ENCODE peak calls at places on chromosomes 13 and 19, in eight cellular contexts. X is tibial nerve; Y is small intestine; S is tibial artery; M is ovary; O is right lobe of liver; J is esophagus squamous epithelium; P is naive thymus-derived CD4-positive, alpha-beta T cell. G is an unnamed sample.

GRCh38 chr13:25922373-25922772 is 129.4 kb downstream of the SHISA2 start:
- DNase-seq in X (no peak), Y (no peak), S (no peak), M (no peak), O (no peak), J (no peak), P (no peak), G (no peak)

GRCh38 chr13:48018637-48019036 is 17.6 kb upstream of the SUCLA2 start:
- DNase-seq in X (no peak), Y (no peak), S (no peak), M (no peak), O (no peak), J (no peak), P (no peak), G (no peak)

GRCh38 chr19:4657262-4657661 is 12.9 kb downstream of the MYDGF start:
- DNase-seq in X (no peak), Y (no peak), S (no peak), M (no peak), O (no peak), J (no peak), P (no peak), G (no peak)

GRCh38 chr19:29662604-29663404 is 2.5 kb upstream of the PLEKHF1 start:
- DNase-seq in X (no peak), Y (peak; percentile 34), S (peak; percentile 93), M (peak; percentile 72), O (no peak), J (no peak), P (no peak), G (peak; percentile 55)

GRCh38 chr13:104683789-104684188 is 1617.6 kb upstream of the SLC10A2 start:
- DNase-seq in X (no peak), Y (no peak), S (no peak), M (no peak), O (no peak), J (no peak), P (no peak), G (no peak)

GRCh38 chr19:41553804-41554203 is 22.2 kb upstream of the CEACAM21 start:
- DNase-seq in X (no peak), Y (no peak), S (no peak), M (no peak), O (no peak), J (no peak), P (no peak), G (no peak)

GRCh38 chr19:35555301-35556005 is 8.0 kb downstream of the ATP4A start:
- DNase-seq in X (no peak), Y (no peak), S (no peak), M (no peak), O (no peak), J (no peak), P (no peak), G (no peak)

GRCh38 chr13:26061947-26062346 is 10.1 kb upstream of the SHISA2 start:
- DNase-seq in X (no peak), Y (peak; percentile 2), S (no peak), M (no peak), O (no peak), J (no peak), P (no peak), G (no peak)

GRCh38 chr13:27481766-27482165 is 31.4 kb upstream of the MTIF3 start:
- DNase-seq in X (no peak), Y (peak; percentile 48), S (no peak), M (peak; percentile 21), O (peak; percentile 61), J (no peak), P (no peak), G (no peak)

GRCh38 chr13:41603917-41604316 is 146.6 kb downstream of the RGCC start:
- DNase-seq in X (no peak), Y (peak; percentile 59), S (no peak), M (no peak), O (no peak), J (no peak), P (no peak), G (no peak)

GRCh38 chr13:43377149-43377548 is 353.8 kb downstream of the DNAJC15 start:
- DNase-seq in X (no peak), Y (no peak), S (peak; percentile 67), M (no peak), O (no peak), J (no peak), P (no peak), G (no peak)

GRCh38 chr19:42529248-42529764 is 1.0 kb upstream of the CEACAM1 start:
- DNase-seq in X (peak; percentile 35), Y (peak; percentile 87), S (no peak), M (no peak), O (peak; percentile 77), J (no peak), P (peak; percentile 45), G (no peak)

GRCh38 chr13:20049558-20050473 is 91.3 kb downstream of the ZMYM2 start:
- DNase-seq in X (no peak), Y (no peak), S (no peak), M (no peak), O (no peak), J (no peak), P (no peak), G (no peak)
- H3K4me3 ChIP-seq in X (no peak overlapping the region), Y (no peak overlapping the region), S (no peak overlapping the region), M (no peak overlapping the region), O (no peak overlapping the region), J (no peak overlapping the region), P (no peak overlapping the region), G (no peak overlapping the region)

DNA sequence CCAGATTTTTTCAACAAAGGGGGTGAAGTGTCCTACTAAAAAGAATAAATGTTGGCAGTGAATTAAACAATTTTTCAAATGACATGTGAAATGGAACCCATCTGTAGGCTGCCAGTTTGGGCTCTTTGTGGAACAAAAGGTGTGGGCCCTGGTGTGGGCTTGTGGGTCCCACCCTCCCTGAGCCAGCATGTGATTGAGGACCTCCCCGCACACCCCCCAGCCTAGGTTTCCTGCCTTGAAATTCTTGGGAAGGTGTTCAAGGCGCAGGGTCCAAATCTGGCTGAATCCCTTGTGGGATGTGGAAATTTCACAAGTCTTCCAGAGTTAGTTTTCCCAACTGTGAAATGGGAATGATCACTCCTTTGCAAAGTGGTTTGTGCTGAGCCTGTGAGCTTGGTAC is 4.1 kb downstream of the GGN start:
- DNase-seq in X (no peak), Y (no peak), S (no peak), M (no peak), O (no peak), J (no peak), P (no peak), G (no peak)
- H3K27ac ChIP-seq in X (no peak overlapping the region), Y (no peak overlapping the region), S (no peak overlapping the region), M (no peak overlapping the region), O (no peak overlapping the region), J (no peak overlapping the region), P (no peak overlapping the region), G (no peak overlapping the region)

GRCh38 chr19:16841391-16841926 is 12.3 kb downstream of the SIN3B start:
- DNase-seq in X (no peak), Y (no peak), S (no peak), M (no peak), O (no peak), J (no peak), P (no peak), G (no peak)
- H3K36me3 ChIP-seq in X (peaks cover 97% of the 10 kb centered on the region), Y (peaks cover 26% of the 10 kb centered on the region), S (peaks cover 88% of the 10 kb centered on the region), M (no peaks in the 10 kb centered on the region), O (peaks cover 49% of the 10 kb centered on the region), J (peaks cover 23% of the 10 kb centered on the region), P (peaks cover 6% of the 10 kb centered on the region), G (peaks cover 51% of the 10 kb centered on the region)

GRCh38 chr13:98751397-98752110 is 918 bp downstream of the SLC15A1 start:
- DNase-seq in X (no peak), Y (peak; percentile 82), S (no peak), M (no peak), O (no peak), J (no peak), P (no peak), G (no peak)

GRCh38 chr13:98749501-98749900 is 3.0 kb downstream of the SLC15A1 start:
- DNase-seq in X (no peak), Y (no peak), S (no peak), M (no peak), O (no peak), J (no peak), P (no peak), G (no peak)

GRCh38 chr13:98752942-98753290 is 444 bp upstream of the SLC15A1 start:
- DNase-seq in X (no peak), Y (no peak), S (no peak), M (no peak), O (no peak), J (no peak), P (no peak), G (no peak)

GRCh38 chr13:98755116-98755515 is 2.6 kb upstream of the SLC15A1 start:
- DNase-seq in X (no peak), Y (no peak), S (no peak), M (no peak), O (no peak), J (no peak), P (no peak), G (no peak)

DNA sequence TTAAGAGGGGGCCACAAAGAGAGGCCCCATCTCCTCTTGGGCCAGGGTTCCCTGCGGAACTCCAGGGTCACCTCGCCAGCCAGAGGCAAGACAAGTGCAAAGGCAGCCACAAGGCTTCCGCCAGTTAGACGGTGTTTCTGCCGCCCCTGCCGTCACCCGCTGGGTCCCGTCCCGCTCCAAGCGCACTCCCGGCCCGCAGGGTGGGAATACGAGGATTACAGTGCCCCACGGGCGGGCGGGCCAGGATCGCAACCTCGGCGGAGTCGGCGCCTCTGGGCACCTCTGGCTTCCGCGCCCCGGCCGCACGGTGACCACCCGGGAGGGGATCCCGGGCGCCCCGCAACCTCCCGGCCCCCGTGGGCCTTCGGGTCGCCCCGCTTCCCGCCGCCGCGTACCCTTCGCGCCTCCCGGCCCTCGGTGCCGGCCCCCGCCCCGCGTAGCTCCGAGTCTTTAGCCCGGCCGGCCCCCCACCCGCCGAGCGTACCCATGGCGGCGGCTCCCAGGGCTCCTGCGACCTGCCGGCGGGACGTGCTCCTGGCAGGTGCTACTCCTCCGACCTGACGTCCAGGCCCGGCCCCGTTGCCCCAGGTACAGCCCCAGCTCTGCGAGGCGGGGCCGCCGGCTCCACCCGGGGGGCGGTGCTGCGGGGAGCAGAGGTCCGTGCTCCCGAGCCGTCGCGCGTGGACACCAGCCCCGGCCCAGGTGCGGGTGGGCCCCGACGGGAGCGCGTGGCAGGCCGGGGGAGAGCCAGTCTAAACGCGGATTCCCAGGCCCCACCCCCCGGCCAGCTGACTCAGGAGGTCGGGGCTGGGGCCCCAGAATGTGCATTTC is at the start of gene SLC15A1:
- DNase-seq in X (no peak), Y (peak; percentile 72), S (no peak), M (no peak), O (peak; percentile 80), J (no peak), P (no peak), G (no peak)
- H3K4me3 ChIP-seq in X (no peak within 1 kb of the TSS), Y (peak within 1 kb of the TSS; percentile 95), S (peak within 1 kb of the TSS; percentile 41), M (peak within 1 kb of the TSS; percentile 16), O (peak within 1 kb of the TSS; percentile 74), J (peak within 1 kb of the TSS; percentile 28), P (no peak within 1 kb of the TSS), G (peak within 1 kb of the TSS; percentile 54)

GRCh38 chr19:583198-583967 is 6.3 kb upstream of the HCN2 start:
- DNase-seq in X (no peak), Y (no peak), S (no peak), M (no peak), O (no peak), J (no peak), P (no peak), G (no peak)
- H3K27ac ChIP-seq in X (no peak overlapping the region), Y (no peak overlapping the region), S (no peak overlapping the region), M (no peak overlapping the region), O (no peak overlapping the region), J (no peak overlapping the region), P (no peak overlapping the region), G (no peak overlapping the region)

G was measured in ascending aorta.